ENCODE peak calls at places on chromosomes 11 and 22, in six cellular contexts. T is mesendoderm, H is H9, A is IMR-90, Y is H1, F is neuronal stem cell. S is an unnamed sample.

GRCh38 chr22:38981005-38981658 is 1.0 kb upstream of the APOBEC3B start:
- DNase-seq in Y (no peak), A (peak; percentile 31), T (peak; percentile 69), F (peak; percentile 26), H (peak; percentile 56), S (no peak)

GRCh38 chr22:36759481-36760159 is 16.3 kb downstream of the IFT27 start:
- DNase-seq in Y (no peak), A (no peak), H (peak; percentile 15), T (no peak), F (no peak), S (no peak)

GRCh38 chr22:21100149-21101032 is 54.6 kb downstream of the LRRC74B start:
- DNase-seq in T (peak; percentile 21), F (no peak), H (no peak), A (peak; percentile 38), Y (no peak), S (no peak)

GRCh38 chr11:72807021-72807693 is 7.1 kb upstream of the ATG16L2 start:
- DNase-seq in F (no peak), T (no peak), Y (no peak), H (no peak), A (peak; percentile 46), S (peak; percentile 79)

GRCh38 chr22:48558606-48559402 is 1268.9 kb downstream of the BRD1 start:
- DNase-seq in H (no peak), T (no peak), F (no peak), A (no peak), Y (no peak), S (no peak)

GRCh38 chr11:83265331-83265730 is 20.8 kb downstream of the CCDC90B start:
- DNase-seq in F (no peak), T (no peak), H (no peak), A (peak; percentile 64), Y (no peak), S (no peak)

GRCh38 chr11:119693253-119693815 is 35.7 kb downstream of the NECTIN1 start:
- DNase-seq in A (no peak), H (no peak), F (no peak), Y (no peak), T (no peak), S (no peak)

GRCh38 chr11:74179234-74180126 is 8.4 kb downstream of the PPME1 start:
- DNase-seq in H (no peak), A (peak; percentile 41), F (no peak), T (no peak), Y (no peak), S (peak; percentile 46)

GRCh38 chr22:38347944-38348750 is 30.9 kb upstream of the CSNK1E start:
- DNase-seq in H (no peak), A (peak; percentile 29), T (no peak), Y (peak; percentile 52), F (no peak), S (no peak)

GRCh38 chr11:75146711-75147110 is 4.2 kb upstream of the SLCO2B1 start:
- DNase-seq in Y (no peak), F (no peak), T (no peak), H (no peak), A (no peak), S (no peak)

GRCh38 chr11:33775064-33775807 is 916 bp upstream of the FBXO3 start:
- DNase-seq in T (no peak), F (no peak), A (no peak), H (no peak), Y (no peak), S (no peak)

GRCh38 chr11:128689946-128690745 is 3.7 kb upstream of the FLI1 start:
- DNase-seq in H (peak; percentile 48), A (no peak), Y (peak; percentile 58), T (peak; percentile 46), F (no peak), S (peak; percentile 32)

GRCh38 chr11:105361651-105362050 is 222.1 kb upstream of the CARD18 start:
- DNase-seq in T (no peak), A (no peak), Y (no peak), F (no peak), H (no peak), S (no peak)

GRCh38 chr11:10414181-10414580 is 40.9 kb upstream of the AMPD3 start:
- DNase-seq in Y (no peak), T (no peak), H (no peak), A (no peak), F (no peak), S (no peak)

GRCh38 chr11:14327105-14327504 is 31.9 kb downstream of the RRAS2 start:
- DNase-seq in H (no peak), T (no peak), F (no peak), A (no peak), Y (no peak), S (no peak)

GRCh38 chr11:35994421-35994820 is 50.6 kb downstream of the LDLRAD3 start:
- DNase-seq in A (no peak), H (no peak), Y (no peak), T (no peak), F (no peak), S (no peak)

GRCh38 chr11:76152741-76153608 is 53.3 kb downstream of the WNT11 start:
- DNase-seq in H (no peak), Y (no peak), A (no peak), F (no peak), T (peak; percentile 69), S (no peak)

GRCh38 chr22:50303515-50303847 is 4.0 kb downstream of the PLXNB2 start:
- DNase-seq in F (no peak), Y (no peak), T (no peak), A (no peak), H (no peak), S (no peak)
- H2BK15ac ChIP-seq in F (no peak overlapping the region), Y (no peak overlapping the region), T (no peak overlapping the region), A (no peak overlapping the region), H (no peak overlapping the region), S (no peak overlapping the region)

DNA sequence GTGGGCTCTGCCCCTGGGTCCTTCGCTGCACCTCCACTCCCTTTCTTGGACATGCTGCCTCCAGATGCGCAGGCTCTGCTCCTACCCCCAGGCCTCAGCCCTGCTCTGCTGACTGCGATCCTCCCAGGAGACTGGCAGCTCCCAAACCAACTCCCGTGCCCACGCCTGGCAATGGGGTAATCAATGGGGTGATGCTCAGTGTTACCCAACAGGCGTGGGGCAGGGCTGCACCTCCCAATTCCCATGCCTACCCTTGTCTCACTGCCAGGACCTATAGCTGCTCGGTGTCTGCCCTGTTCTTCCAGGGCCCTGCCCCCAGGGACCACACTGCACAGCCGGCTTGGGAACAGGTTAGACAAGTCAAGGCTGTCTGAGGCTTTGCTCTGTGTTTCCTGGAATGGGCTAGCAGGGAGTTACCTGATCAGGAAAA is at the start of gene ALDH3B2:
- DNase-seq in A (no peak), H (no peak), T (peak; percentile 72), F (no peak), Y (peak; percentile 48), S (no peak)
- H4K8ac ChIP-seq in A (no peak within 1 kb of the TSS), H (no peak within 1 kb of the TSS), T (no peak within 1 kb of the TSS), F (no peak within 1 kb of the TSS), Y (no peak within 1 kb of the TSS), S (no peak within 1 kb of the TSS)

DNA sequence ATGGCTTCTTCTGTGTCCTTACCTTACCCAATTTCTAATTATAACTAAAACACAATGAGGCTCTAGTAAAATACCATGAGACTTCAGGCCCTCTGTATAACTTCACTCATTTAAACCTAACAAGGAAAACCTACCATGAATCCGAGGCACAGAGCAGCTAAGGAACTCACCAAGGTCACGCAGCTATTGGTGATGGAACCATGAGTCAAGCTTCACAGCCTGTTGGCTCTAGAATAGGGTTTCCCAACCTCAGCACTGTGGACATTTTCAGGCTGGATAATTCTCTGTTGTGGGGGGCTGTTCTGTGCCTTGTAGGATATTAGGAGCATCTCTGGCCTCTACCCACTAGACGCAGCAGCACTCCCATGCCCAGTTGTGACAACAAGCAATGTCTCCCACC is 75.7 kb downstream of the TIMP3 start:
- DNase-seq in A (no peak), Y (no peak), H (no peak), T (no peak), F (no peak), S (no peak)
- H2BK15ac ChIP-seq in A (no peak overlapping the region), Y (no peak overlapping the region), H (no peak overlapping the region), T (no peak overlapping the region), F (no peak overlapping the region), S (no peak overlapping the region)

DNA sequence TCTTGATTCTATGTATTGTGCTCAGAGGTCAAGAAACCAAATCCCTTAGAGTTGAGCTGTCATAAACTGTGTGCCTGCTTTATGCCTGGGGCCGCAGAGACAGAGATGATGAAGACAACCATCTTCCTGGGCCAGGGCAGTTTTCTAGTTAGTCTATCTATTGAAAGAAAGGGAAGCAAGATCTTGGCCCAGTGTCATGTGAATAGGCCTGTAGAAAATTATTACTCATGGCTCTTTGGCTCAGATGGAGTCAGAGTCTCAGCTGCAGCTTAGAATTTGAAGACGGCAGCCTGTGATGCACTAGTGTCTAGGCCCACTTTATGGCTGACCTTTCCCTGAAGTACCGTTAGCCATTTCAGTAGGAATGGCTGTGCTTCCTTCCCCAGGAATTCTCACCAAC is 112.0 kb downstream of the DBX1 start:
- DNase-seq in T (no peak), A (peak; percentile 63), Y (no peak), H (no peak), F (no peak), S (no peak)
- H4K8ac ChIP-seq in T (no peak overlapping the region), A (peak overlapping the region; percentile 23), Y (no peak overlapping the region), H (no peak overlapping the region), F (no peak overlapping the region), S (no peak overlapping the region)

GRCh38 chr22:44890416-44891292 is 119.2 kb downstream of the PHF21B start:
- DNase-seq in A (no peak), F (no peak), T (no peak), H (no peak), Y (no peak), S (no peak)

GRCh38 chr22:44887941-44888366 is 121.9 kb downstream of the PHF21B start:
- DNase-seq in T (no peak), A (no peak), F (no peak), H (no peak), Y (no peak), S (no peak)

GRCh38 chr22:44891293-44891747 is 118.5 kb downstream of the PHF21B start:
- DNase-seq in Y (no peak), T (no peak), A (no peak), F (no peak), H (no peak), S (no peak)

GRCh38 chr22:44888491-44888941 is 121.3 kb downstream of the PHF21B start:
- DNase-seq in F (no peak), T (peak; percentile 47), A (no peak), Y (no peak), H (peak; percentile 82), S (no peak)

GRCh38 chr22:44889233-44889878 is 120.4 kb downstream of the PHF21B start:
- DNase-seq in H (no peak), T (peak; percentile 69), Y (no peak), F (no peak), A (no peak), S (no peak)
- H2BK15ac ChIP-seq in H (no peak overlapping the region), T (no peak overlapping the region), Y (no peak overlapping the region), F (no peak overlapping the region), A (no peak overlapping the region), S (no peak overlapping the region)

DNA sequence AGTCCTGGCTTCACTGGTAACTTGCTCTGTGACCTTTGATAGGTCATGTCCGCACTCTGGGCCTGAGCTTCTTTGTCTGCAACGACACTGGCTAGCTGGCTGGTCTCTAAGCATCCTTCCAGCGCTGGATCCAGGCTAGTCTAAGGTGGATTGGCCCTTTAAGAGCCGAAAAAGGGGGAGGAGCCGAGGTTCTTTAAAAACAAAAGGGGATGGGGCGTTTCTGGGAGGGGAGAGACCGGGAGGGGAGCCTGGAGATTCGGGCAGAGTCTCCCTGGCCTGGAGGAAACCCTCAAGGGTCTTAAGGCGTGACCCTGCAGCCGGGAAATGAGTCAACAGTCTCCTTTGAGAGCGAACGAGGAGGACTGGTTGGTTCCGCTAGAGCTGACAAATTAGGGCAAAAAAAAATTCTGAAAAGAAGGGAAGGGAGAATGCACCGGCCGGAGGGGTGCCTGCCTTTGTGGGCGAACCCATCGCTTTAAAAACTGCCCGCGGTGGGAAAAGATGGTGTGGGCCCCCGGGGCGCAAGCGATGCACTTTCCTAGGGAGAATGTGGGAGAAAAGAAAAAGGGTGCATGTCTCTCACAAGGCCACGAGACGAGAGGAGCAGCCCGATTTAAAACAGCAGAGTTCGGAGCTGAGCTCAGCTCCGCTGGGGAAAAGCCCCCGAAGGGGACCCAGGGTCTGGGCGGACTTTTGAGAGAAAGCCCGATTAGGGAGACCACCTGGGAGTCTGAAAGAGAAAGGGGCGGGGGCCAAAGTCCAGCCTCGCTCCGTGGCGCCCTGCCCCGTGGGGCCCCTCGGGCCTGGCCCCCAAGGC is 952 bp downstream of the ZFTA start:
- DNase-seq in H (peak; percentile 90), Y (peak; percentile 78), A (peak; percentile 74), F (peak; percentile 89), T (peak; percentile 97), S (peak; percentile 84)
- H4K8ac ChIP-seq in H (no peak overlapping the region), Y (no peak overlapping the region), A (no peak overlapping the region), F (no peak overlapping the region), T (peak overlapping the region; percentile 41), S (no peak overlapping the region)